ENCODE peak calls at places on chromosome 6, in five cellular contexts. One of them, this sample, is unnamed.

GRCh38 chr6:9140861-9141534 is 705.7 kb upstream of the SLC35B3 start:
- DNase-seq in natural killer cell treated with Interleukin-12 subunit alpha and Interleukin-12 subunit beta and Interleukin-15 and Interleukin-18, amount 100 ng/mL, for 72 hours: no peak
- DNase-seq in Kasumi-1: no peak
- DNase-seq in cardiac muscle cell: no peak
- DNase-seq in astrocyte of the hippocampus: peak
- DNase-seq in this sample: peak

GRCh38 chr6:48078092-48078491 is 32.9 kb downstream of the PTCHD4 start:
- DNase-seq in cardiac muscle cell: peak
- DNase-seq in natural killer cell treated with Interleukin-12 subunit alpha and Interleukin-12 subunit beta and Interleukin-15 and Interleukin-18, amount 100 ng/mL, for 72 hours: no peak
- DNase-seq in Kasumi-1: no peak
- DNase-seq in astrocyte of the hippocampus: no peak
- DNase-seq in this sample: no peak

GRCh38 chr6:10404799-10405524 is 9.9 kb downstream of the TFAP2A start:
- DNase-seq in Kasumi-1: no peak
- DNase-seq in cardiac muscle cell: no peak
- DNase-seq in astrocyte of the hippocampus: no peak
- DNase-seq in natural killer cell treated with Interleukin-12 subunit alpha and Interleukin-12 subunit beta and Interleukin-15 and Interleukin-18, amount 100 ng/mL, for 72 hours: no peak
- DNase-seq in this sample: no peak

GRCh38 chr6:74749211-74750142 is 456.4 kb downstream of the COL12A1 start:
- DNase-seq in cardiac muscle cell: peak
- DNase-seq in astrocyte of the hippocampus: peak
- DNase-seq in Kasumi-1: no peak
- DNase-seq in natural killer cell treated with Interleukin-12 subunit alpha and Interleukin-12 subunit beta and Interleukin-15 and Interleukin-18, amount 100 ng/mL, for 72 hours: no peak
- DNase-seq in this sample: peak

GRCh38 chr6:85449388-85449817 is 480 bp upstream of the NT5E start:
- DNase-seq in cardiac muscle cell: peak
- DNase-seq in astrocyte of the hippocampus: peak
- DNase-seq in natural killer cell treated with Interleukin-12 subunit alpha and Interleukin-12 subunit beta and Interleukin-15 and Interleukin-18, amount 100 ng/mL, for 72 hours: no peak
- DNase-seq in Kasumi-1: no peak
- DNase-seq in this sample: peak

GRCh38 chr6:130680118-130680517 is 147.1 kb upstream of the SMLR1 start:
- DNase-seq in Kasumi-1: no peak
- DNase-seq in cardiac muscle cell: peak
- DNase-seq in astrocyte of the hippocampus: peak
- DNase-seq in natural killer cell treated with Interleukin-12 subunit alpha and Interleukin-12 subunit beta and Interleukin-15 and Interleukin-18, amount 100 ng/mL, for 72 hours: no peak
- DNase-seq in this sample: peak

GRCh38 chr6:17469006-17469972 is 75.9 kb downstream of the CAP2 start:
- DNase-seq in natural killer cell treated with Interleukin-12 subunit alpha and Interleukin-12 subunit beta and Interleukin-15 and Interleukin-18, amount 100 ng/mL, for 72 hours: no peak
- DNase-seq in Kasumi-1: no peak
- DNase-seq in cardiac muscle cell: no peak
- DNase-seq in astrocyte of the hippocampus: no peak
- DNase-seq in this sample: no peak

GRCh38 chr6:77502966-77503365 is 39.7 kb upstream of the HTR1B start:
- DNase-seq in cardiac muscle cell: no peak
- DNase-seq in natural killer cell treated with Interleukin-12 subunit alpha and Interleukin-12 subunit beta and Interleukin-15 and Interleukin-18, amount 100 ng/mL, for 72 hours: no peak
- DNase-seq in astrocyte of the hippocampus: peak
- DNase-seq in Kasumi-1: no peak
- DNase-seq in this sample: peak

GRCh38 chr6:134077301-134077700 is 24.9 kb upstream of the SLC2A12 start:
- DNase-seq in cardiac muscle cell: peak
- DNase-seq in astrocyte of the hippocampus: peak
- DNase-seq in Kasumi-1: peak
- DNase-seq in natural killer cell treated with Interleukin-12 subunit alpha and Interleukin-12 subunit beta and Interleukin-15 and Interleukin-18, amount 100 ng/mL, for 72 hours: no peak
- DNase-seq in this sample: peak

GRCh38 chr6:51618563-51618962 is 468.9 kb downstream of the PKHD1 start:
- DNase-seq in astrocyte of the hippocampus: no peak
- DNase-seq in natural killer cell treated with Interleukin-12 subunit alpha and Interleukin-12 subunit beta and Interleukin-15 and Interleukin-18, amount 100 ng/mL, for 72 hours: no peak
- DNase-seq in cardiac muscle cell: no peak
- DNase-seq in Kasumi-1: no peak
- DNase-seq in this sample: peak

GRCh38 chr6:168227840-168228239 is 91.7 kb downstream of the DACT2 start:
- DNase-seq in natural killer cell treated with Interleukin-12 subunit alpha and Interleukin-12 subunit beta and Interleukin-15 and Interleukin-18, amount 100 ng/mL, for 72 hours: peak
- DNase-seq in cardiac muscle cell: no peak
- DNase-seq in Kasumi-1: no peak
- DNase-seq in astrocyte of the hippocampus: no peak
- DNase-seq in this sample: no peak

GRCh38 chr6:14386263-14386981 is 268.9 kb downstream of the CD83 start:
- DNase-seq in astrocyte of the hippocampus: no peak
- DNase-seq in Kasumi-1: peak
- DNase-seq in natural killer cell treated with Interleukin-12 subunit alpha and Interleukin-12 subunit beta and Interleukin-15 and Interleukin-18, amount 100 ng/mL, for 72 hours: no peak
- DNase-seq in cardiac muscle cell: no peak
- DNase-seq in this sample: no peak

GRCh38 chr6:72626126-72626525 is 4.3 kb downstream of the KCNQ5 start:
- DNase-seq in natural killer cell treated with Interleukin-12 subunit alpha and Interleukin-12 subunit beta and Interleukin-15 and Interleukin-18, amount 100 ng/mL, for 72 hours: no peak
- DNase-seq in cardiac muscle cell: no peak
- DNase-seq in astrocyte of the hippocampus: no peak
- DNase-seq in Kasumi-1: peak
- DNase-seq in this sample: no peak

GRCh38 chr6:116101298-116101718 is 655 bp downstream of the NT5DC1 start:
- DNase-seq in natural killer cell treated with Interleukin-12 subunit alpha and Interleukin-12 subunit beta and Interleukin-15 and Interleukin-18, amount 100 ng/mL, for 72 hours: no peak
- DNase-seq in cardiac muscle cell: no peak
- DNase-seq in Kasumi-1: no peak
- DNase-seq in astrocyte of the hippocampus: no peak
- DNase-seq in this sample: no peak

GRCh38 chr6:15512126-15512525 is 150.7 kb downstream of the DTNBP1 start:
- DNase-seq in Kasumi-1: no peak
- DNase-seq in natural killer cell treated with Interleukin-12 subunit alpha and Interleukin-12 subunit beta and Interleukin-15 and Interleukin-18, amount 100 ng/mL, for 72 hours: no peak
- DNase-seq in cardiac muscle cell: no peak
- DNase-seq in astrocyte of the hippocampus: peak
- DNase-seq in this sample: no peak

GRCh38 chr6:90619221-90619620 is 32.3 kb upstream of the MAP3K7 start:
- DNase-seq in astrocyte of the hippocampus: no peak
- DNase-seq in Kasumi-1: no peak
- DNase-seq in natural killer cell treated with Interleukin-12 subunit alpha and Interleukin-12 subunit beta and Interleukin-15 and Interleukin-18, amount 100 ng/mL, for 72 hours: no peak
- DNase-seq in cardiac muscle cell: no peak
- DNase-seq in this sample: no peak